ENCODE peak calls at places on chromosome 16, in nine cellular contexts. N is A673; U is HL-60; S is hepatocyte; O is PC-9; F is CD8-positive, alpha-beta T cell; I is Peyer's patch; C is neural progenitor cell; A is IMR-90. Z is an unnamed sample.

GRCh38 chr16:22660441-22661160 is 149.9 kb downstream of the NPIPB5 start:
- DNase-seq in N (no peak), U (no peak), S (no peak), O (no peak), F (no peak), I (no peak), C (no peak), A (no peak), Z (no peak)

GRCh38 chr16:25174285-25174684 is 42.5 kb upstream of the AQP8 start:
- DNase-seq in N (no peak), U (no peak), S (no peak), O (no peak), F (no peak), I (no peak), C (no peak), A (no peak), Z (no peak)

GRCh38 chr16:15807603-15808009 is 49.2 kb downstream of the MYH11 start:
- DNase-seq in N (no peak), U (no peak), S (no peak), O (no peak), F (no peak), I (no peak), C (peak), A (peak), Z (no peak)

GRCh38 chr16:48499822-48500440 is 110.0 kb downstream of the N4BP1 start:
- DNase-seq in N (peak), U (no peak), S (peak), O (peak), F (no peak), I (peak), C (no peak), A (peak), Z (no peak)

GRCh38 chr16:53999123-53999522 is 287.5 kb downstream of the IRX3 start:
- DNase-seq in N (no peak), U (no peak), S (no peak), O (no peak), F (no peak), I (no peak), C (peak), A (no peak), Z (no peak)

GRCh38 chr16:58582133-58582532 is 47.5 kb downstream of the CNOT1 start:
- DNase-seq in N (no peak), U (no peak), S (no peak), O (no peak), F (no peak), I (no peak), C (no peak), A (no peak), Z (no peak)

GRCh38 chr16:24151482-24151939 is 104.6 kb upstream of the CACNG3 start:
- DNase-seq in N (peak), U (no peak), S (no peak), O (no peak), F (peak), I (no peak), C (peak), A (peak), Z (no peak)

GRCh38 chr16:19095699-19096098 is 18.1 kb upstream of the ITPRIPL2 start:
- DNase-seq in N (no peak), U (no peak), S (no peak), O (peak), F (no peak), I (no peak), C (no peak), A (no peak), Z (peak)

GRCh38 chr16:86051376-86052114 is 152.6 kb downstream of the IRF8 start:
- DNase-seq in N (peak), U (no peak), S (peak), O (no peak), F (no peak), I (no peak), C (no peak), A (no peak), Z (no peak)

GRCh38 chr16:2296662-2297505 is 29.0 kb upstream of the RNPS1 start:
- DNase-seq in N (peak), U (peak), S (no peak), O (no peak), F (no peak), I (no peak), C (peak), A (no peak), Z (no peak)

GRCh38 chr16:67995423-67995822 is 3.9 kb downstream of the DPEP2 start:
- DNase-seq in N (no peak), U (no peak), S (no peak), O (no peak), F (no peak), I (no peak), C (no peak), A (no peak), Z (peak)

GRCh38 chr16:66366433-66367299 is at the start of gene CDH5:
- DNase-seq in N (no peak), U (no peak), S (no peak), O (no peak), F (no peak), I (peak), C (no peak), A (no peak), Z (no peak)

GRCh38 chr16:52547001-52547833 is at the start of gene TOX3:
- DNase-seq in N (peak), U (no peak), S (peak), O (no peak), F (no peak), I (peak), C (peak), A (no peak), Z (no peak)

GRCh38 chr16:87847785-87848675 is 21.3 kb downstream of the SLC7A5 start:
- DNase-seq in N (no peak), U (no peak), S (no peak), O (no peak), F (no peak), I (no peak), C (peak), A (no peak), Z (no peak)

GRCh38 chr16:82460761-82461160 is 166.0 kb upstream of the CDH13 start:
- DNase-seq in N (no peak), U (no peak), S (peak), O (no peak), F (no peak), I (no peak), C (peak), A (no peak), Z (no peak)

GRCh38 chr16:31700200-31700529 is 172.5 kb downstream of the AHSP start:
- DNase-seq in N (no peak), U (no peak), S (no peak), O (peak), F (no peak), I (no peak), C (no peak), A (no peak), Z (no peak)

GRCh38 chr16:78794581-78795300 is 695.3 kb downstream of the WWOX start:
- DNase-seq in N (no peak), U (no peak), S (no peak), O (no peak), F (no peak), I (no peak), C (no peak), A (no peak), Z (no peak)

GRCh38 chr16:78799429-78799828 is 700.0 kb downstream of the WWOX start:
- DNase-seq in N (no peak), U (no peak), S (no peak), O (no peak), F (no peak), I (no peak), C (no peak), A (no peak), Z (no peak)

DNA sequence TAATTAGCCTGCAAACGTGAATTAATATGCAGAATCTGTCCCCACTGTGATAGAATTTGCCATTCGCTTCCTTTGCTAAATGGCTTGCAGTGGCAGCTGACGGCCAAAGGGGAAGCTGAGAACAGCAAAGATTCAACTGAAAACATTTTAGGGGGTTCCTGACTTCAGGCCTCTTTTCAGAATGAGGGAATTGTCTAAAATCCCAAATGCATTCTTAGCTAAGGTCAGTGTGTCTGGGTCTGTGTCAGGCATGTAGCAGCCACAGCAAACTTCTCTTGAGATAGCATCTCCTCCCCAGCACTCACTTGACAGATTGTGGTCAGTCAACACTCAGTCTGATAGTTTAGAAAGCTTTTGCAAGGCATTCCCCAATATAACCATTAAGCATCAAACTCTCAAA is 701.1 kb downstream of the WWOX start:
- DNase-seq in N (no peak), U (no peak), S (no peak), O (no peak), F (no peak), I (no peak), C (no peak), A (no peak), Z (no peak)
- TF ChIP-seq CTCF in N (no peak), U (no peak), S (no peak), O (no peak), F (no peak), I (no peak), C (no peak), A (no peak), Z (no peak)

DNA sequence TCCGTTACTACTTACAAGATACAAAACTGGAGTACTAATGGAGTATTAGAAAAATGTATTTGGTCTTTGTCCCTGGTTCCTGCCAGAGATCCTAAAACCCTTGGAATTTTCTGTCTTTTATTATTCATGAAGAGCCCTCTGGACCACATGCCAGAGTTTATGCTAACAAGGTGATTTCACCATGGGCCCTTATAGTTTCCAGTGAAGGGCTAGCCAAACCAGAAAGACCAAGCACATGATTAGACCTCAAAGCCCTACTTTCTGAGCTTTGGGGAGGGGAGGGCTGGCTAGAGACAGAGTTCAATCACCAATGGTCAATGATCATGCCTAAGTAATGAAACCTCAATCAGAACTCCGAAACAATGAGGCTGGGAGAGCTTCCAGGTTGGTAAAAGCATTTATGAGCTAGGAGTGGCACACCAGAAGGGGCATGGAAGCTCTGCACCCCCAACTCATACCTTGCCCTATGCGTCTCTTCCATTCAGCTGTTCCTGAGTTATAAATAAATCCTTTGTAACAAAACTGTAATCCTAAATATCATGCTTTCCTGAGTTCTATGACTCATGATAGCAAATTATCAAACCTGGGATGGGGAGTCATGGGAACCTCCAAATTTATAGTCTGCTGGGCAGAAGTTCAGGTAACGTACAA is 10.4 kb downstream of the DCUN1D3 start:
- DNase-seq in N (no peak), U (no peak), S (no peak), O (no peak), F (no peak), I (no peak), C (no peak), A (no peak), Z (no peak)
- H3K4me3 ChIP-seq in N (no peak), U (no peak), S (no peak), O (no peak), F (no peak), I (no peak), C (no peak), A (no peak), Z (no peak)

GRCh38 chr16:537415-538335 is 10.2 kb downstream of the CAPN15 start:
- DNase-seq in N (no peak), U (no peak), S (no peak), O (no peak), F (no peak), I (no peak), C (no peak), A (no peak), Z (no peak)
- TF ChIP-seq CTCF in N (peak), U (no peak), S (peak), O (no peak), F (no peak), I (no peak), C (peak), A (no peak), Z (no peak)

GRCh38 chr16:79276506-79276905 is 324.0 kb downstream of the MAF start:
- DNase-seq in N (no peak), U (no peak), S (no peak), O (no peak), F (no peak), I (no peak), C (no peak), A (no peak), Z (no peak)
- H3K4me3 ChIP-seq in N (no peak), U (no peak), S (no peak), O (no peak), F (no peak), I (no peak), C (no peak), A (no peak), Z (no peak)

GRCh38 chr16:76235426-76235825 is 41.8 kb upstream of the CNTNAP4 start:
- DNase-seq in N (no peak), U (no peak), S (no peak), O (no peak), F (no peak), I (no peak), C (no peak), A (no peak), Z (no peak)
- TF ChIP-seq CTCF in N (no peak), U (no peak), S (no peak), O (no peak), F (no peak), I (no peak), C (no peak), A (no peak), Z (no peak)

DNA sequence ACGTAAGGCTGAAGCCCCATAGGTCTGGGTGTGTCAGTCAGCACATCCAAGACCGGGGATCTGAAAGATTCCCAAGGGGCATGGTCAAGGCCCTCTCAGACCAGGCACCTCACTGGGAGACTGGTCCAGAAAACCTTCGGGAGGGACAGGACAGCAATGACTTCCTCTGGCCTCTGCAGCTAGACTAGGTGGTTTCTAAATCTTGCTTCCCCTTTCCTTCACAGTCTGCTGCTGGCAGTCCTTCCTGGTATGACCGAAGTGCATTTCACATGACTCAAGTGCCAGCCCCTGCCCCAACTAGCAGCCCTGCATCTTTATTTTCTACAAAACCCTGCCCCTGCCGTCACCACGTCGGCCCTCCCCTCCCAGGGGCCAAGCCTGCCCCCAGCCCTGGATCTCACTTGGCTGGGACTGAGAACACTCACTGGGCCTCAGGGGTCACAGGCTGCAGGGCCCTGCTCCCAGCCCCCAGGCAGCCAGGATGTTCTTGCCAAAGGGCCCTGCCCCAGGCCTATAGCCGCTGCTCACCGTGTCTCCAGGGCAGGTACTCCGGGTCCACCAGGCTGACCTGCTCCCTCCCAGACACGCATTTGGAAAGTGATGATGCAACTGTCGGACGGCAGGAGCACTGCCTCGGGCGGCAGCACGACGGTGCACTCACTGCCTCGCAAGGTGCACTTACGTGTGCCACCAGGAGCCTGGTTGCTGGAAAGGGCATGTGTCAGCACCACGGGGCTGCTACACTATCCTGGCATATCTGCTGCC is 18.2 kb downstream of the POLR3K start:
- DNase-seq in N (no peak), U (peak), S (no peak), O (no peak), F (no peak), I (peak), C (no peak), A (no peak), Z (peak)
- H3K4me3 ChIP-seq in N (no peak), U (peak), S (no peak), O (no peak), F (no peak), I (no peak), C (no peak), A (no peak), Z (no peak)

Z was measured in GM06990.